ENCODE peak calls at places on chromosomes 1 and 21, in five cellular contexts. V, Y, L, D and Z are unnamed samples.

GRCh38 chr1:59033761-59034160 is 249.9 kb upstream of the JUN start:
- DNase-seq in D (no peak), L (no peak), V (no peak), Y (no peak), Z (no peak)

GRCh38 chr1:231318015-231318355 is 19.7 kb downstream of the EXOC8 start:
- DNase-seq in Y (no peak), D (no peak), V (no peak), L (no peak), Z (no peak)

GRCh38 chr1:26786437-26787380 is 1.0 kb upstream of the PIGV start:
- DNase-seq in D (peak), V (no peak), L (peak), Y (peak), Z (peak)

GRCh38 chr21:32426592-32427051 is 14.1 kb downstream of the EVA1C start:
- DNase-seq in D (no peak), L (peak), V (no peak), Y (no peak), Z (no peak)

GRCh38 chr1:109350650-109351049 is 43.8 kb upstream of the MYBPHL start:
- DNase-seq in L (no peak), D (no peak), V (no peak), Y (no peak), Z (no peak)

GRCh38 chr1:25527226-25527846 is 16.1 kb upstream of the LDLRAP1 start:
- DNase-seq in V (no peak), D (no peak), Y (no peak), L (no peak), Z (no peak)

GRCh38 chr1:7953850-7954609 is 7.5 kb upstream of the PARK7 start:
- DNase-seq in L (peak), Y (peak), V (no peak), D (peak), Z (peak)

GRCh38 chr1:85334962-85335361 is 58.5 kb upstream of the BCL10 start:
- DNase-seq in Y (no peak), L (peak), V (no peak), D (no peak), Z (no peak)

GRCh38 chr1:233025156-233025555 is 74.7 kb downstream of the NTPCR start:
- DNase-seq in L (peak), V (no peak), Y (peak), D (peak), Z (peak)

GRCh38 chr1:176574756-176575155 is 111.8 kb downstream of the PAPPA2 start:
- DNase-seq in Y (no peak), L (no peak), V (no peak), D (no peak), Z (no peak)

GRCh38 chr1:6914646-6915178 is 129.5 kb downstream of the CAMTA1 start:
- DNase-seq in V (no peak), Y (no peak), L (no peak), D (no peak), Z (no peak)

GRCh38 chr1:111489604-111490003 is 13.8 kb downstream of the ADORA3 start:
- DNase-seq in L (peak), Y (no peak), D (no peak), V (no peak), Z (no peak)

GRCh38 chr1:11058595-11059165 is 1.1 kb downstream of the SRM start:
- DNase-seq in V (no peak), Y (no peak), L (no peak), D (peak), Z (no peak)

GRCh38 chr1:11058026-11058425 is 1.8 kb downstream of the SRM start:
- DNase-seq in Y (no peak), V (no peak), L (no peak), D (no peak), Z (no peak)

GRCh38 chr1:11059166-11059989 is 440 bp downstream of the SRM start:
- DNase-seq in L (no peak), D (peak), V (no peak), Y (no peak), Z (peak)

GRCh38 chr1:11061652-11062365 is 2.0 kb upstream of the SRM start:
- DNase-seq in D (no peak), L (no peak), Y (no peak), V (no peak), Z (no peak)

DNA sequence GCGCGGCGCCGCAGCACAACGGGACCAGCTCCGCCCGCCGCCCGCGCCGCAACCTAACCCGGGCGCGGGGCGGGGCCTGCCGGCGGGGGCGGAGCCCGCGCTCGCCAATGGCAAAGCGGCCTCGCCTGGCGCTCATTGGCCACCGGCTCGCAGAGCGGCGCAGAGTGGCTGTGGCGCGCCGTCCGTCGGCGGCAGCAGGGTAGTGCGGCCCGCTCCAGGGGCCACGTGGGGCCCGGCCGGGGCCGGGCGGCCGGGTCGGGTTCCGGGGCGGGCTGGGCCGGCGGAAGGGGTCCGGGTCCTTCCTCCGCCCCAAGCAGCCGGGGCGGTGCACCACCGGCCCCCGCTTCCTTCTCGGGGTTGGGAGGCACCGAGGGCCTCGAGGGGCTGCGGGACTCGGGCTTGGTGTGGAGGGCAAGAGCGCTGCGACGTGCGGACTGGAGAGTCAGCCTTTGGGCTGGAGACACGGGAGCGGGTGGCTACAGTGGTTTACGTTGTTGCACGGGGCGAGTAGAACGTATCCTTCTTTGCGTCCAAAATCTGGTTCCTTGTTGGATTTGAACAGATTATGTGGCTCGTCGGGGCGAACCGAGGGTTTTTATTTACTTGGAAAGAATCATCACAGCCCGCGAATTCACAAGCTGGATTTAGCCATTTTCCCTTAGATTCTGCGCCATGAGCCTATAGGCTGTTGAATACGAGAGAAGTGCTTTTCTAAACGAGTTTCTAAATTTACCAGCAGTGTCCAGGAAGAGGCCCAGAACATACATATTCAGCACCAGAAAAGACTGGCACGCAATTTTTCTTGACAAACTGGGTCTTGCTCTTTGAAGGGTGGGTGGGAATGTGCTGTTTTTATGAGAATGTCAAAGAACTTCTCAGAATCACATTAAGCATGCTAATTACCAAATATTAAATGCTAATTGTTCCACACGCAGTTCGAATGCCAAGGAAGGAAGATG is at the start of gene SRM:
- DNase-seq in D (peak), L (peak), Y (peak), V (no peak), Z (peak)
- TF ChIP-seq CTCF in D (no peak), L (peak), Y (peak), V (no peak), Z (peak)

GRCh38 chr1:86502721-86503430 is 34.1 kb downstream of the CLCA1 start:
- DNase-seq in L (peak), Y (no peak), V (no peak), D (no peak), Z (no peak)
- TF ChIP-seq CTCF in L (no peak), Y (no peak), V (no peak), D (no peak), Z (no peak)

GRCh38 chr1:172135076-172135672 is 285.3 kb upstream of the C1orf105 start:
- DNase-seq in V (no peak), Y (no peak), D (no peak), L (peak), Z (no peak)
- TF ChIP-seq CTCF in V (peak), Y (peak), D (peak), L (peak), Z (peak)

DNA sequence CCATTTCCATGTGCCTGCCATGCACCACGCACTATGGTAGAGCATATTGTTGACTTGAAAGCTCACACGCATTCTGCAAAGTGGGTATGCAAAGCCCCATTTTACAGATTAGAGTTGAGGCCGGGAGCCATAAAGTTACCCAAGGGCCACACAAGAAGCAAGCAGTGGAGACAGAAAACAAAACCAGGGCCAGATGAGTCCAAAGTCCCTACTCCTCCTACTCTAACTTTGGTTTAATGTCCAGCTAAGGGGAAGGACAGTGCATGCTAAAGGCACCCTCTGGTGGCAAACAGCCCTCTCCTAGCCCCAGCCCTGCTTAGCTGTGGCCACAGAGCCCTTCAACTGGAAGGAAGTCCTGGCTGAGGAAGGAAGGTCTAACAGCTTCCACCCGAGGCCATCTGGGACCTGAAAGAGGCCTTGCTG is 74.9 kb downstream of the SLC66A1 start:
- DNase-seq in L (no peak), V (no peak), Y (no peak), D (no peak), Z (no peak)
- TF ChIP-seq CTCF in L (no peak), V (no peak), Y (no peak), D (no peak), Z (no peak)

DNA sequence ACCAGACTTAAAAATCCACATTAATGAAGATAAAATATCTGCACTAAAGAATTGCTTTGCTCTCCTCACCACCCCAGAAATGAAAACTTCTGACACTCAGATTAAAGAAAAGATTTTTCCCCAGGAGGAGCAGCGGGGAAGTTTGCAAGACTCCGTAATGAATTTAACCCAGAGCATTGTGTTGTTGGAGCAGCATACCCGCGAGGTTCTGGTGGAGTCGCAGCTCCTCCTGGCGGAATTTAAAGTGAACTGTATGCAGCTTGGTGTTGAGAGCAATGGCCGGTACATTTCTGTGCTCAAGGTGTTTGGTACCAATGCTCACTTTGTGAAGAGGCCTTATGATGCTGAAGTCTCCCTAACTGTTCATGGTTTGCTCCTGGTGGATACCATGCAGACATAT is 46.4 kb downstream of the VPS13D start:
- DNase-seq in Y (peak), V (no peak), D (peak), L (peak), Z (peak)
- TF ChIP-seq CTCF in Y (peak), V (peak), D (no peak), L (peak), Z (peak)

GRCh38 chr1:182771187-182771984 is 18.2 kb upstream of the NPL start:
- DNase-seq in Y (no peak), L (no peak), V (no peak), D (no peak), Z (no peak)
- TF ChIP-seq CTCF in Y (peak), L (peak), V (no peak), D (peak), Z (peak)

GRCh38 chr21:18499761-18500376 is 96.3 kb upstream of the TMPRSS15 start:
- DNase-seq in D (peak), V (peak), Y (peak), L (peak), Z (peak)
- TF ChIP-seq CTCF in D (peak), V (peak), Y (peak), L (peak), Z (peak)

DNA sequence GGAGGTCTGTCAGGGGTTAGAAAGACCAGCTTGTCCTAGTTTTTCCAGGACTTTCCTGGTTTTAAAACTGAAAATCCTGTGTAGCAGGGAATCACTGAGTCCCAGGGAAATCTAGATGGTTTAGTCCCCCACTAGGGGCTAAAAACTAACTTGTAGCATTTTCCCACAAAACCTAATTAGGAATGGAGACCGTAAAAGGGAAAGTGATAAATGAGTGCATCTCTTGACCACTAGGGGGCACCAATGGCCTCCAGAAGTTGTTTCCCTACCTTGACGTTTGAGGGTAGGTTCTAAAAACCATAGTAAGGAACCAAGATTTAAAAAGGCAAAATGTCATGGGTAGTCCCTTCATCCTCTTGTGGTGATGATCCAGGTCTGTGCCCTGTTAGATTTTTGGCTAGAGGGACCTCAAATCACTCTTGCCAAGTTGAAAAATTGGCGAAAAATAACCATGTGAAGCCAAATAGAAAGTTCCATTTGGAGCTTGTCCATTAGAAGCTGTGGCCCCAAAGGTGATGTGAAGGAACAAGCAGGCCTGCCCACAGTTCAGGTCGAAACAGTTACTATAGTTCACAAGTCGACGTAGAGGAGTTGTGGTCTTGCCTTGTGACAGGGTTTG is 24.5 kb downstream of the CLIC6 start:
- DNase-seq in L (peak), Y (peak), V (peak), D (peak), Z (peak)
- TF ChIP-seq CTCF in L (peak), Y (peak), V (peak), D (peak), Z (peak)

GRCh38 chr1:30375156-30375555 is 348.2 kb downstream of the MATN1 start:
- DNase-seq in D (no peak), L (no peak), V (no peak), Y (no peak), Z (no peak)
- TF ChIP-seq CTCF in D (no peak), L (no peak), V (no peak), Y (no peak), Z (no peak)